ENCODE peak calls at places on chromosome 18, in four cellular contexts. A is glutamatergic neuron, C is OCI-LY7, V is GM13977. X is an unnamed sample.

GRCh38 chr18:22838639-22839487 is 94.3 kb upstream of the RBBP8 start:
- DNase-seq in V (no peak), C (no peak), A (no peak), X (peak; percentile 12)

GRCh38 chr18:46053368-46054095 is 18.5 kb downstream of the PSTPIP2 start:
- DNase-seq in C (no peak), V (no peak), A (no peak), X (no peak)

GRCh38 chr18:27948981-27949380 is 227.9 kb downstream of the CDH2 start:
- DNase-seq in A (no peak), V (no peak), C (no peak), X (no peak)

GRCh38 chr18:79607361-79607930 is 72.2 kb upstream of the CTDP1 start:
- DNase-seq in C (no peak), A (peak; percentile 20), V (no peak), X (no peak)

GRCh38 chr18:57397440-57397839 is 37.7 kb upstream of the ONECUT2 start:
- DNase-seq in A (no peak), V (no peak), C (no peak), X (no peak)

GRCh38 chr18:34999734-35000397 is 41.3 kb upstream of the MAPRE2 start:
- DNase-seq in A (peak; percentile 35), V (no peak), C (no peak), X (no peak)

GRCh38 chr18:44473394-44474066 is 207.2 kb upstream of the SETBP1 start:
- DNase-seq in V (no peak), C (no peak), A (no peak), X (no peak)

GRCh38 chr18:7102131-7102530 is 15.5 kb downstream of the LAMA1 start:
- DNase-seq in V (no peak), A (no peak), C (no peak), X (no peak)

GRCh38 chr18:8783335-8783993 is 78.1 kb downstream of the MTCL1 start:
- DNase-seq in C (no peak), V (no peak), A (no peak), X (no peak)

GRCh38 chr18:44747157-44747556 is 66.5 kb downstream of the SETBP1 start:
- DNase-seq in C (no peak), A (no peak), V (no peak), X (no peak)

GRCh38 chr18:79609841-79610281 is 69.7 kb upstream of the CTDP1 start:
- DNase-seq in C (no peak), V (no peak), A (no peak), X (no peak)

DNA sequence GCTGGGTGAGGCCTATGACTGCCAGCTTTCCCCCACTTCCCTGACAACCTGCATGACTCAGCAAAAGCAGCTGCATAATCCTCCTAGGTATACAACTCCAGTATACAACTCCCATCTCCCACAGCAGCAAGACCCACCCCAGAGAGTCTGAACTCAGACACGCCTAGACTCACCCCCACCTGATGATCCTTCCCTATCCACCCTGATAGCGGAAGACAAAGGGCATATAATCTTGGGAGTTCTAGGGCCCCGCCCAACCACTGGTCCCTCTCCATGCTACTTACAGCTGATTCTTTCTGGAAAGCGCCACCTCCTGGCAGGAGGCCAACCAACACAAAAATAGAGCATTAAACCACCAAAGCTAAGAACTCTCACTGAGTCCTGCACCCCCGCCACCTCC is 296.5 kb downstream of the DCC start:
- DNase-seq in V (no peak), A (no peak), C (no peak), X (peak; percentile 2)
- TF ChIP-seq CTCF in V (no peak), A (no peak), C (peak; percentile 22), X (no peak)

DNA sequence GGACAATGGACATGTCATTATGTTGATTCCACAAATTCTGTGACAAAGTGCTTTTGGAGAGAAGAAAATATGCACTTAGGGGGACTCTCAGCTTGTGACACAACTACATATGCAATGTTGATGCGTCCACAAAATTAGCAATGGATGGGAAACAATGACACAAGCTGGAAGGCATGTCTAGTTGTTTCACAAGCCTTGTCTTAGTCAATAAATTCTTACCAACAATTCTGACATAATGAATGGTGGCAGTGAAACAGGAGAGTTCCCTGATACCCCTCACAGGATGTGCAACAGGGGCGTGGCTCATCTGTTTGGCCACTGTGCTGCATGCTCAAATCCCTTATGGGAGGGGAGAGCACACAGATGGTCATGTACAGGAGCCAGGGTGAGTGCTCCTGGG is 347.2 kb upstream of the DLGAP1 start:
- DNase-seq in C (no peak), A (no peak), V (no peak), X (no peak)
- TF ChIP-seq CTCF in C (no peak), A (no peak), V (no peak), X (no peak)

GRCh38 chr18:76920974-76921373 is 98.6 kb downstream of the ZNF236 start:
- DNase-seq in C (no peak), A (no peak), V (no peak), X (no peak)

GRCh38 chr18:76927216-76927725 is 104.9 kb downstream of the ZNF236 start:
- DNase-seq in A (no peak), V (no peak), C (no peak), X (no peak)

GRCh38 chr18:76922107-76922506 is 99.8 kb downstream of the ZNF236 start:
- DNase-seq in C (peak; percentile 74), V (peak; percentile 78), A (peak; percentile 69), X (peak; percentile 65)

GRCh38 chr18:76928179-76928868 is 106.0 kb downstream of the ZNF236 start:
- DNase-seq in A (no peak), C (no peak), V (no peak), X (no peak)

GRCh38 chr18:76923485-76924085 is 101.2 kb downstream of the ZNF236 start:
- DNase-seq in C (no peak), A (peak; percentile 74), V (no peak), X (no peak)
- TF ChIP-seq CTCF in C (peak; percentile 75), A (peak; percentile 62), V (peak; percentile 44), X (no peak)

DNA sequence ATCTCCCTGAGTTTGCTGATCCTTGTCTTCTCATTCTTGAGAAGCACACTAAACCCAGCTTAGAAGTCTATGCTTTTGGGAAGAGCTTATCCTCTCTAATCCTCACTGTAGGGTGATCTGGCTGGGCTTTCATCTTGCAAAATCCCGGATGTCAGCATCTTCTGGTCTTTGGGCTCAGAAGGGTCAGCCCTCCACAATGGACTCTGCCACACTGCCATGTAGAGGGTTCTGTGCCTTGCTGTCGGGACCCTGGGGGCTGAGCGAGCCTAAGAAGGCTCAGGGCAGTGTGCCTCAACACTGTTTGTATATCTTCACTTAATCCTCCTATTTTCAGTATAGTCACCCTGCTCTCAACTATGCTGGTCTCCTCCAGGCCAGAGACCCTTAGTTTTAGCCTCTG is 102.3 kb downstream of the TGIF1 start:
- DNase-seq in V (no peak), A (no peak), C (no peak), X (no peak)
- TF ChIP-seq CTCF in V (no peak), A (no peak), C (no peak), X (no peak)

GRCh38 chr18:21745234-21745633 is 4.6 kb downstream of the MIB1 start:
- DNase-seq in A (no peak), V (no peak), C (no peak), X (no peak)
- TF ChIP-seq CTCF in A (no peak), V (peak; percentile 6), C (peak; percentile 52), X (no peak)

GRCh38 chr18:55775972-55776371 is 188.0 kb upstream of the TCF4 start:
- DNase-seq in C (no peak), V (no peak), A (no peak), X (no peak)
- TF ChIP-seq CTCF in C (no peak), V (no peak), A (no peak), X (no peak)

GRCh38 chr18:24014986-24015896 is 687 bp downstream of the TTC39C start:
- DNase-seq in C (peak; percentile 69), V (no peak), A (peak; percentile 66), X (peak; percentile 72)
- TF ChIP-seq CTCF in C (no peak), V (no peak), A (no peak), X (no peak)

DNA sequence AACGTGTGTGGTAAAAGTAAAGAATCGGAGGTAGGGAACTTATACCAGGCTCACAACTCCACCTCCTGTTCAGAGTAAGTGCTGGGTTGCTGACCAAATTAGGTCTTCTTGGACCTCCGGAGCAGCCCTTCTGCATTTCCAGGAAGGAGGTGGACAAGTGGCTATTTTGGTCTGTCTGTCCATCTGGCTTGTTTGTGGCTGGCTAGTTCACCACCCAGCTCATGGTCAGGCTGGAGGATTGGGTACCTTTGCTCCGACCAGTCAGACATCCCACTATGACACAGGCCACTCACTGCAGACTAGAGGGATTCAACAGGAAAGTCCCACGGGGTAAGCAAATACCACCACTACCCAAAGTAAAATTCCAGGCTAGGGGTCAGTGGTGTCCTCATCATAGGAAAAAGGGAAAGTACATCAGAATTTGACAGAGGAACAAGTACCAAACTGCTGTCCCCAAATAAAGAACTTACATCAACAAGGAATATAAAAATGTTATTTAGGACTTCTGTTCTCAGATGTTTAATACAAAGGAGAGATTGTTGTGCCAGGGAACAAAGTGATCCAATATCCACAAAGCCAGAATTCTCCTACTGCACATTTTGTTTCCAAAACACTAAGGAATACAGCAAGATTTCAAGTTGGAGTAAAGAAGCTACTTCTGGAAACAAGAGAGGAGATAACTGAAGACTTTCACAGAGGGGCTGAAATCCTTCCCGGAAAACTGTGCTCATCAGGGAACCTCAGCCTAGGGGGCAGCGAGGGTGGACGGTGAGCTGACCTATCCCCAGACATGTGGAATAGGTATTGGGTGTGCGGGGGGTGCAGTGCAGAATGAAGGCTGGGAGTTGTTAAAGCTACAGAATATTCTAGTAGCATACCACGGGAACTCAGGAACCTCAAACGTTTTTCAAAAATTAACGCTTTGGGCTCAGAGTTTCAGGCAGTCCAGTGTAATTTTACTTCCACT is 56.9 kb downstream of the BCL2 start:
- DNase-seq in A (no peak), C (no peak), V (no peak), X (no peak)
- TF ChIP-seq CTCF in A (no peak), C (no peak), V (no peak), X (no peak)

X was measured in activated CD8-positive, alpha-beta T cell treated with anti-CD3 and anti-CD28 coated beads for 36 hours.